ENCODE peak calls at places on chromosomes 12 and 14, in five cellular contexts. One of them, this sample, is unnamed.

GRCh38 chr12:93526786-93527428 is 45.6 kb upstream of the SOCS2 start:
- DNase-seq in COR-L47: no peak
- DNase-seq in HFFc6: peak
- DNase-seq in SHP77: peak
- DNase-seq in iPS DF 19.7: no peak
- DNase-seq in this sample: no peak

GRCh38 chr12:28611501-28611900 is 421.2 kb downstream of the CCDC91 start:
- DNase-seq in COR-L47: no peak
- DNase-seq in HFFc6: no peak
- DNase-seq in SHP77: no peak
- DNase-seq in iPS DF 19.7: no peak
- DNase-seq in this sample: no peak

GRCh38 chr14:95318870-95319311 is 817 bp downstream of the CLMN start:
- DNase-seq in COR-L47: no peak
- DNase-seq in HFFc6: no peak
- DNase-seq in SHP77: no peak
- DNase-seq in iPS DF 19.7: no peak
- DNase-seq in this sample: no peak

GRCh38 chr12:93325855-93326254 is 51.9 kb upstream of the NUDT4 start:
- DNase-seq in COR-L47: no peak
- DNase-seq in HFFc6: peak
- DNase-seq in SHP77: no peak
- DNase-seq in iPS DF 19.7: no peak
- DNase-seq in this sample: no peak

GRCh38 chr12:121575952-121576615 is 4.7 kb downstream of the KDM2B start:
- DNase-seq in COR-L47: no peak
- DNase-seq in HFFc6: no peak
- DNase-seq in SHP77: no peak
- DNase-seq in iPS DF 19.7: no peak
- DNase-seq in this sample: no peak

GRCh38 chr14:73802431-73803188 is 49.0 kb upstream of the PTGR2 start:
- DNase-seq in COR-L47: no peak
- DNase-seq in HFFc6: no peak
- DNase-seq in SHP77: no peak
- DNase-seq in iPS DF 19.7: no peak
- DNase-seq in this sample: no peak

GRCh38 chr12:53550595-53550994 is 43.3 kb upstream of the NPFF start:
- DNase-seq in COR-L47: no peak
- DNase-seq in HFFc6: peak
- DNase-seq in SHP77: no peak
- DNase-seq in iPS DF 19.7: no peak
- DNase-seq in this sample: no peak

GRCh38 chr12:40104461-40105264 is 1.2 kb downstream of the SLC2A13 start:
- DNase-seq in COR-L47: peak
- DNase-seq in HFFc6: no peak
- DNase-seq in SHP77: peak
- DNase-seq in iPS DF 19.7: no peak
- DNase-seq in this sample: no peak

GRCh38 chr12:39145175-39145999 is 240.0 kb upstream of the CPNE8 start:
- DNase-seq in COR-L47: no peak
- DNase-seq in HFFc6: no peak
- DNase-seq in SHP77: no peak
- DNase-seq in iPS DF 19.7: no peak
- DNase-seq in this sample: no peak

This sample was measured in stimulated activated naive CD4-positive, alpha-beta T cell treated with Interleukin-2 at 50 U/mL for 16 hours.